ENCODE peak calls at places on chromosome 1, in five cellular contexts. N, Z, T, X and M are unnamed samples.

GRCh38 chr1:46735708-46736324 is 16.9 kb upstream of the EFCAB14 start:
- DNase-seq in N (peak; percentile 67), Z (peak; percentile 15), T (peak; percentile 2), X (peak; percentile 58), M (no peak)

GRCh38 chr1:162219461-162219860 is 150.0 kb downstream of the NOS1AP start:
- DNase-seq in N (no peak), Z (no peak), T (no peak), X (no peak), M (no peak)

GRCh38 chr1:151213560-151213959 is 15.2 kb downstream of the PIP5K1A start:
- DNase-seq in N (no peak), Z (no peak), T (no peak), X (no peak), M (no peak)

GRCh38 chr1:177411371-177411770 is 240.6 kb downstream of the BRINP2 start:
- DNase-seq in N (no peak), Z (no peak), T (no peak), X (no peak), M (no peak)

GRCh38 chr1:219350621-219351020 is 176.9 kb downstream of the LYPLAL1 start:
- DNase-seq in N (no peak), Z (no peak), T (no peak), X (no peak), M (no peak)

GRCh38 chr1:210125143-210125542 is 107.5 kb upstream of the SERTAD4 start:
- DNase-seq in N (no peak), Z (no peak), T (no peak), X (no peak), M (no peak)

GRCh38 chr1:5001466-5001865 is 347.1 kb downstream of the AJAP1 start:
- DNase-seq in N (no peak), Z (no peak), T (no peak), X (no peak), M (no peak)

GRCh38 chr1:167429612-167430011 is 88.7 kb downstream of the CD247 start:
- DNase-seq in N (no peak), Z (no peak), T (no peak), X (no peak), M (no peak)

GRCh38 chr1:246567258-246568235 is 1.3 kb downstream of the CNST start:
- DNase-seq in N (peak; percentile 69), Z (no peak), T (peak; percentile 79), X (no peak), M (peak; percentile 16)